ENCODE peak calls at places on chromosomes 4 and X, in five cellular contexts. One of them, this sample, is unnamed.

GRCh38 chrX:107632291-107632690 is 4.0 kb downstream of the PRPS1 start:
- DNase-seq in fibroblast of mammary gland: no peak
- DNase-seq in activated CD8-positive, alpha-beta memory T cell treated with anti-CD3 and anti-CD28 coated beads, Interleukin-2, amount 50 U/mL, for 48 hours: no peak
- DNase-seq in thoracic aorta: no peak
- DNase-seq in cardiac fibroblast: no peak
- DNase-seq in this sample: no peak

GRCh38 chr4:14867847-14868246 is 134.4 kb upstream of the CPEB2 start:
- DNase-seq in fibroblast of mammary gland: no peak
- DNase-seq in activated CD8-positive, alpha-beta memory T cell treated with anti-CD3 and anti-CD28 coated beads, Interleukin-2, amount 50 U/mL, for 48 hours: no peak
- DNase-seq in thoracic aorta: no peak
- DNase-seq in cardiac fibroblast: no peak
- DNase-seq in this sample: no peak

GRCh38 chrX:149013081-149013480 is 492.0 kb downstream of the IDS start:
- DNase-seq in fibroblast of mammary gland: no peak
- DNase-seq in activated CD8-positive, alpha-beta memory T cell treated with anti-CD3 and anti-CD28 coated beads, Interleukin-2, amount 50 U/mL, for 48 hours: no peak
- DNase-seq in thoracic aorta: no peak
- DNase-seq in cardiac fibroblast: no peak
- DNase-seq in this sample: no peak

GRCh38 chrX:38610839-38611238 is 49.5 kb downstream of the TSPAN7 start:
- DNase-seq in fibroblast of mammary gland: no peak
- DNase-seq in activated CD8-positive, alpha-beta memory T cell treated with anti-CD3 and anti-CD28 coated beads, Interleukin-2, amount 50 U/mL, for 48 hours: no peak
- DNase-seq in thoracic aorta: no peak
- DNase-seq in cardiac fibroblast: no peak
- DNase-seq in this sample: no peak

GRCh38 chrX:147978931-147979330 is 2.2 kb upstream of the FMR1NB start:
- DNase-seq in fibroblast of mammary gland: no peak
- DNase-seq in activated CD8-positive, alpha-beta memory T cell treated with anti-CD3 and anti-CD28 coated beads, Interleukin-2, amount 50 U/mL, for 48 hours: no peak
- DNase-seq in thoracic aorta: no peak
- DNase-seq in cardiac fibroblast: no peak
- DNase-seq in this sample: no peak

GRCh38 chrX:153411255-153411987 is at the start of gene ZFP92:
- DNase-seq in fibroblast of mammary gland: no peak
- DNase-seq in activated CD8-positive, alpha-beta memory T cell treated with anti-CD3 and anti-CD28 coated beads, Interleukin-2, amount 50 U/mL, for 48 hours: peak
- DNase-seq in thoracic aorta: no peak
- DNase-seq in cardiac fibroblast: peak
- DNase-seq in this sample: peak

GRCh38 chr4:787561-787981 is 38.4 kb downstream of the CPLX1 start:
- DNase-seq in fibroblast of mammary gland: no peak
- DNase-seq in activated CD8-positive, alpha-beta memory T cell treated with anti-CD3 and anti-CD28 coated beads, Interleukin-2, amount 50 U/mL, for 48 hours: no peak
- DNase-seq in thoracic aorta: no peak
- DNase-seq in cardiac fibroblast: no peak
- DNase-seq in this sample: no peak

GRCh38 chrX:30597258-30598012 is 19.9 kb upstream of the TASL start:
- DNase-seq in fibroblast of mammary gland: no peak
- DNase-seq in activated CD8-positive, alpha-beta memory T cell treated with anti-CD3 and anti-CD28 coated beads, Interleukin-2, amount 50 U/mL, for 48 hours: no peak
- DNase-seq in thoracic aorta: no peak
- DNase-seq in cardiac fibroblast: no peak
- DNase-seq in this sample: no peak

GRCh38 chr4:48518143-48518542 is 28.1 kb downstream of the ZAR1 start:
- DNase-seq in fibroblast of mammary gland: no peak
- DNase-seq in activated CD8-positive, alpha-beta memory T cell treated with anti-CD3 and anti-CD28 coated beads, Interleukin-2, amount 50 U/mL, for 48 hours: no peak
- DNase-seq in thoracic aorta: no peak
- DNase-seq in cardiac fibroblast: no peak
- DNase-seq in this sample: no peak

GRCh38 chr4:47217291-47217690 is 185.9 kb downstream of the GABRB1 start:
- DNase-seq in fibroblast of mammary gland: no peak
- DNase-seq in activated CD8-positive, alpha-beta memory T cell treated with anti-CD3 and anti-CD28 coated beads, Interleukin-2, amount 50 U/mL, for 48 hours: no peak
- DNase-seq in thoracic aorta: no peak
- DNase-seq in cardiac fibroblast: no peak
- DNase-seq in this sample: no peak

GRCh38 chrX:37509349-37509748 is 62.1 kb upstream of the LANCL3 start:
- DNase-seq in fibroblast of mammary gland: peak
- DNase-seq in activated CD8-positive, alpha-beta memory T cell treated with anti-CD3 and anti-CD28 coated beads, Interleukin-2, amount 50 U/mL, for 48 hours: no peak
- DNase-seq in thoracic aorta: no peak
- DNase-seq in cardiac fibroblast: peak
- DNase-seq in this sample: no peak

GRCh38 chr4:128440923-128441322 is 153.3 kb upstream of the PGRMC2 start:
- DNase-seq in fibroblast of mammary gland: no peak
- DNase-seq in activated CD8-positive, alpha-beta memory T cell treated with anti-CD3 and anti-CD28 coated beads, Interleukin-2, amount 50 U/mL, for 48 hours: no peak
- DNase-seq in thoracic aorta: no peak
- DNase-seq in cardiac fibroblast: no peak
- DNase-seq in this sample: no peak

GRCh38 chr4:109548655-109549054 is 11.4 kb upstream of the MCUB start:
- DNase-seq in fibroblast of mammary gland: peak
- DNase-seq in activated CD8-positive, alpha-beta memory T cell treated with anti-CD3 and anti-CD28 coated beads, Interleukin-2, amount 50 U/mL, for 48 hours: no peak
- DNase-seq in thoracic aorta: no peak
- DNase-seq in cardiac fibroblast: peak
- DNase-seq in this sample: peak

GRCh38 chr4:154332681-154333421 is 158.7 kb downstream of the DCHS2 start:
- DNase-seq in fibroblast of mammary gland: peak
- DNase-seq in activated CD8-positive, alpha-beta memory T cell treated with anti-CD3 and anti-CD28 coated beads, Interleukin-2, amount 50 U/mL, for 48 hours: peak
- DNase-seq in thoracic aorta: no peak
- DNase-seq in cardiac fibroblast: peak
- DNase-seq in this sample: peak

GRCh38 chr4:65791111-65791806 is 121.0 kb upstream of the EPHA5 start:
- DNase-seq in fibroblast of mammary gland: peak
- DNase-seq in activated CD8-positive, alpha-beta memory T cell treated with anti-CD3 and anti-CD28 coated beads, Interleukin-2, amount 50 U/mL, for 48 hours: no peak
- DNase-seq in thoracic aorta: no peak
- DNase-seq in cardiac fibroblast: no peak
- DNase-seq in this sample: no peak

GRCh38 chr4:244471-244870 is 60.8 kb downstream of the ZNF732 start:
- DNase-seq in fibroblast of mammary gland: peak
- DNase-seq in activated CD8-positive, alpha-beta memory T cell treated with anti-CD3 and anti-CD28 coated beads, Interleukin-2, amount 50 U/mL, for 48 hours: peak
- DNase-seq in thoracic aorta: no peak
- DNase-seq in cardiac fibroblast: peak
- DNase-seq in this sample: peak

GRCh38 chr4:76974150-76974549 is 24.6 kb downstream of the SEPTIN11 start:
- DNase-seq in fibroblast of mammary gland: peak
- DNase-seq in activated CD8-positive, alpha-beta memory T cell treated with anti-CD3 and anti-CD28 coated beads, Interleukin-2, amount 50 U/mL, for 48 hours: no peak
- DNase-seq in thoracic aorta: peak
- DNase-seq in cardiac fibroblast: no peak
- DNase-seq in this sample: no peak

GRCh38 chr4:39846135-39846534 is 131.6 kb downstream of the PDS5A start:
- DNase-seq in fibroblast of mammary gland: peak
- DNase-seq in activated CD8-positive, alpha-beta memory T cell treated with anti-CD3 and anti-CD28 coated beads, Interleukin-2, amount 50 U/mL, for 48 hours: no peak
- DNase-seq in thoracic aorta: no peak
- DNase-seq in cardiac fibroblast: no peak
- DNase-seq in this sample: peak

GRCh38 chr4:44806076-44806475 is 79.7 kb upstream of the GNPDA2 start:
- DNase-seq in fibroblast of mammary gland: no peak
- DNase-seq in activated CD8-positive, alpha-beta memory T cell treated with anti-CD3 and anti-CD28 coated beads, Interleukin-2, amount 50 U/mL, for 48 hours: no peak
- DNase-seq in thoracic aorta: no peak
- DNase-seq in cardiac fibroblast: no peak
- DNase-seq in this sample: no peak

GRCh38 chr4:134501973-134502372 is 300.4 kb upstream of the PABPC4L start:
- DNase-seq in fibroblast of mammary gland: no peak
- DNase-seq in activated CD8-positive, alpha-beta memory T cell treated with anti-CD3 and anti-CD28 coated beads, Interleukin-2, amount 50 U/mL, for 48 hours: no peak
- DNase-seq in thoracic aorta: no peak
- DNase-seq in cardiac fibroblast: no peak
- DNase-seq in this sample: no peak

GRCh38 chr4:106384878-106385277 is 16.3 kb upstream of the GIMD1 start:
- DNase-seq in fibroblast of mammary gland: no peak
- DNase-seq in activated CD8-positive, alpha-beta memory T cell treated with anti-CD3 and anti-CD28 coated beads, Interleukin-2, amount 50 U/mL, for 48 hours: no peak
- DNase-seq in thoracic aorta: no peak
- DNase-seq in cardiac fibroblast: no peak
- DNase-seq in this sample: no peak

GRCh38 chr4:165375465-165375864 is 3.3 kb upstream of the CPE start:
- DNase-seq in fibroblast of mammary gland: no peak
- DNase-seq in activated CD8-positive, alpha-beta memory T cell treated with anti-CD3 and anti-CD28 coated beads, Interleukin-2, amount 50 U/mL, for 48 hours: no peak
- DNase-seq in thoracic aorta: no peak
- DNase-seq in cardiac fibroblast: no peak
- DNase-seq in this sample: no peak

GRCh38 chrX:124860736-124861135 is 458.9 kb upstream of the TEX13C start:
- DNase-seq in fibroblast of mammary gland: no peak
- DNase-seq in activated CD8-positive, alpha-beta memory T cell treated with anti-CD3 and anti-CD28 coated beads, Interleukin-2, amount 50 U/mL, for 48 hours: no peak
- DNase-seq in thoracic aorta: no peak
- DNase-seq in cardiac fibroblast: no peak
- DNase-seq in this sample: no peak

GRCh38 chr4:139896242-139896752 is 230.7 kb downstream of the MGST2 start:
- DNase-seq in fibroblast of mammary gland: no peak
- DNase-seq in activated CD8-positive, alpha-beta memory T cell treated with anti-CD3 and anti-CD28 coated beads, Interleukin-2, amount 50 U/mL, for 48 hours: no peak
- DNase-seq in thoracic aorta: no peak
- DNase-seq in cardiac fibroblast: no peak
- DNase-seq in this sample: no peak

GRCh38 chr4:167031534-167032156 is 202.6 kb downstream of the SPOCK3 start:
- DNase-seq in fibroblast of mammary gland: peak
- DNase-seq in activated CD8-positive, alpha-beta memory T cell treated with anti-CD3 and anti-CD28 coated beads, Interleukin-2, amount 50 U/mL, for 48 hours: no peak
- DNase-seq in thoracic aorta: no peak
- DNase-seq in cardiac fibroblast: peak
- DNase-seq in this sample: peak

GRCh38 chrX:5959286-5959685 is 269.4 kb downstream of the NLGN4X start:
- DNase-seq in fibroblast of mammary gland: no peak
- DNase-seq in activated CD8-positive, alpha-beta memory T cell treated with anti-CD3 and anti-CD28 coated beads, Interleukin-2, amount 50 U/mL, for 48 hours: no peak
- DNase-seq in thoracic aorta: no peak
- DNase-seq in cardiac fibroblast: no peak
- DNase-seq in this sample: no peak

GRCh38 chr4:46274717-46275116 is 115.2 kb downstream of the GABRA2 start:
- DNase-seq in fibroblast of mammary gland: peak
- DNase-seq in activated CD8-positive, alpha-beta memory T cell treated with anti-CD3 and anti-CD28 coated beads, Interleukin-2, amount 50 U/mL, for 48 hours: no peak
- DNase-seq in thoracic aorta: no peak
- DNase-seq in cardiac fibroblast: peak
- DNase-seq in this sample: no peak

GRCh38 chrX:103678199-103678993 is 8.1 kb downstream of the MORF4L2 start:
- DNase-seq in fibroblast of mammary gland: peak
- DNase-seq in activated CD8-positive, alpha-beta memory T cell treated with anti-CD3 and anti-CD28 coated beads, Interleukin-2, amount 50 U/mL, for 48 hours: no peak
- DNase-seq in thoracic aorta: no peak
- DNase-seq in cardiac fibroblast: peak
- DNase-seq in this sample: peak

GRCh38 chrX:53594354-53594753 is 92.2 kb downstream of the HUWE1 start:
- DNase-seq in fibroblast of mammary gland: peak
- DNase-seq in activated CD8-positive, alpha-beta memory T cell treated with anti-CD3 and anti-CD28 coated beads, Interleukin-2, amount 50 U/mL, for 48 hours: no peak
- DNase-seq in thoracic aorta: no peak
- DNase-seq in cardiac fibroblast: peak
- DNase-seq in this sample: peak

GRCh38 chr4:89939994-89940393 is 45.3 kb downstream of the MMRN1 start:
- DNase-seq in fibroblast of mammary gland: no peak
- DNase-seq in activated CD8-positive, alpha-beta memory T cell treated with anti-CD3 and anti-CD28 coated beads, Interleukin-2, amount 50 U/mL, for 48 hours: no peak
- DNase-seq in thoracic aorta: no peak
- DNase-seq in cardiac fibroblast: peak
- DNase-seq in this sample: no peak

GRCh38 chrX:24982306-24982965 is 33.3 kb downstream of the ARX start:
- DNase-seq in fibroblast of mammary gland: peak
- DNase-seq in activated CD8-positive, alpha-beta memory T cell treated with anti-CD3 and anti-CD28 coated beads, Interleukin-2, amount 50 U/mL, for 48 hours: no peak
- DNase-seq in thoracic aorta: no peak
- DNase-seq in cardiac fibroblast: no peak
- DNase-seq in this sample: peak

GRCh38 chrX:10017866-10018265 is 50.7 kb downstream of the CLDN34 start:
- DNase-seq in fibroblast of mammary gland: peak
- DNase-seq in activated CD8-positive, alpha-beta memory T cell treated with anti-CD3 and anti-CD28 coated beads, Interleukin-2, amount 50 U/mL, for 48 hours: no peak
- DNase-seq in thoracic aorta: no peak
- DNase-seq in cardiac fibroblast: peak
- DNase-seq in this sample: peak

GRCh38 chr4:3430524-3430923 is 11.2 kb upstream of the HGFAC start:
- DNase-seq in fibroblast of mammary gland: no peak
- DNase-seq in activated CD8-positive, alpha-beta memory T cell treated with anti-CD3 and anti-CD28 coated beads, Interleukin-2, amount 50 U/mL, for 48 hours: no peak
- DNase-seq in thoracic aorta: no peak
- DNase-seq in cardiac fibroblast: no peak
- DNase-seq in this sample: no peak

GRCh38 chr4:8534129-8534528 is 46.1 kb upstream of the GPR78 start:
- DNase-seq in fibroblast of mammary gland: peak
- DNase-seq in activated CD8-positive, alpha-beta memory T cell treated with anti-CD3 and anti-CD28 coated beads, Interleukin-2, amount 50 U/mL, for 48 hours: no peak
- DNase-seq in thoracic aorta: no peak
- DNase-seq in cardiac fibroblast: peak
- DNase-seq in this sample: peak

GRCh38 chr4:6984611-6985115 is 58.5 kb upstream of the TADA2B start:
- DNase-seq in fibroblast of mammary gland: no peak
- DNase-seq in activated CD8-positive, alpha-beta memory T cell treated with anti-CD3 and anti-CD28 coated beads, Interleukin-2, amount 50 U/mL, for 48 hours: peak
- DNase-seq in thoracic aorta: no peak
- DNase-seq in cardiac fibroblast: no peak
- DNase-seq in this sample: peak

GRCh38 chr4:183185018-183185417 is 86.0 kb downstream of the WWC2 start:
- DNase-seq in fibroblast of mammary gland: no peak
- DNase-seq in activated CD8-positive, alpha-beta memory T cell treated with anti-CD3 and anti-CD28 coated beads, Interleukin-2, amount 50 U/mL, for 48 hours: no peak
- DNase-seq in thoracic aorta: no peak
- DNase-seq in cardiac fibroblast: no peak
- DNase-seq in this sample: peak

This sample was measured in amniotic epithelial cell.